ENCODE peak calls at places on chromosomes 3 and 15, in five cellular contexts. Z is HTR-8/SVneo; X is stimulated activated CD8-positive, alpha-beta memory T cell treated with anti-CD3 and anti-CD28 coated beads, Interleukin-2, amount 100 ng/mL, for 48 hours; K is activated T-helper 9 cell treated with anti-CD3 and anti-CD28 coated beads, Interleukin-2, amount 50 U/mL, for 16 hours; R is GM19239. Q is an unnamed sample.

GRCh38 chr3:112561085-112561692 is 573 bp downstream of the ATG3 start:
- DNase-seq in Z (peak), X (peak), K (peak), R (peak), Q (peak)

GRCh38 chr15:33201376-33202189 is 7.1 kb upstream of the FMN1 start:
- DNase-seq in Z (peak), X (peak), K (peak), R (peak), Q (peak)

GRCh38 chr3:37625051-37625450 is 236.6 kb upstream of the CTDSPL start:
- DNase-seq in Z (no peak), X (no peak), K (no peak), R (no peak), Q (no peak)

GRCh38 chr3:55203486-55204010 is 275.7 kb upstream of the LRTM1 start:
- DNase-seq in Z (no peak), X (no peak), K (no peak), R (no peak), Q (no peak)

GRCh38 chr3:99542771-99543518 is 95.4 kb upstream of the COL8A1 start:
- DNase-seq in Z (no peak), X (no peak), K (no peak), R (no peak), Q (no peak)

GRCh38 chr3:112604536-112604935 is 36.4 kb downstream of the CCDC80 start:
- DNase-seq in Z (peak), X (no peak), K (no peak), R (no peak), Q (no peak)

GRCh38 chr3:154122912-154123559 is 1.8 kb downstream of the ARHGEF26 start:
- DNase-seq in Z (no peak), X (no peak), K (no peak), R (no peak), Q (no peak)

GRCh38 chr15:41893422-41894250 is at the start of gene SPTBN5:
- DNase-seq in Z (no peak), X (no peak), K (no peak), R (no peak), Q (no peak)

GRCh38 chr3:113251817-113252216 is 40.5 kb downstream of the BOC start:
- DNase-seq in Z (no peak), X (no peak), K (no peak), R (no peak), Q (no peak)

GRCh38 chr3:15284121-15284889 is 48.1 kb downstream of the SH3BP5 start:
- DNase-seq in Z (no peak), X (no peak), K (no peak), R (no peak), Q (no peak)

GRCh38 chr3:38107911-38108648 is 28.8 kb downstream of the ACAA1 start:
- DNase-seq in Z (no peak), X (no peak), K (no peak), R (no peak), Q (no peak)

GRCh38 chr15:88711806-88712205 is 73.0 kb downstream of the ISG20 start:
- DNase-seq in Z (no peak), X (no peak), K (no peak), R (no peak), Q (no peak)

GRCh38 chr3:129890891-129891290 is 2.6 kb downstream of the TMCC1 start:
- DNase-seq in Z (no peak), X (no peak), K (no peak), R (no peak), Q (no peak)

GRCh38 chr3:23612296-23612891 is 193.4 kb upstream of the UBE2E1 start:
- DNase-seq in Z (peak), X (no peak), K (no peak), R (no peak), Q (no peak)

GRCh38 chr3:147383617-147384016 is 22.7 kb downstream of the ZIC4 start:
- DNase-seq in Z (no peak), X (no peak), K (no peak), R (no peak), Q (no peak)

GRCh38 chr15:24955549-24955929 is 752 bp downstream of the SNRPN start:
- DNase-seq in Z (no peak), X (no peak), K (peak), R (no peak), Q (peak)

GRCh38 chr3:187743195-187744141 is 1.8 kb downstream of the BCL6 start:
- DNase-seq in Z (no peak), X (no peak), K (peak), R (no peak), Q (peak)

GRCh38 chr15:78249131-78249530 is 14.8 kb upstream of the ACSBG1 start:
- DNase-seq in Z (no peak), X (no peak), K (no peak), R (no peak), Q (no peak)

GRCh38 chr3:72892081-72892763 is 4.4 kb downstream of the GXYLT2 start:
- DNase-seq in Z (no peak), X (no peak), K (no peak), R (no peak), Q (no peak)

GRCh38 chr15:70526221-70526973 is 237.0 kb downstream of the UACA start:
- DNase-seq in Z (peak), X (no peak), K (no peak), R (no peak), Q (peak)

GRCh38 chr3:105274958-105275357 is 91.8 kb upstream of the ALCAM start:
- DNase-seq in Z (peak), X (no peak), K (no peak), R (no peak), Q (no peak)

GRCh38 chr3:69288161-69288895 is 97.6 kb downstream of the FRMD4B start:
- DNase-seq in Z (no peak), X (peak), K (peak), R (no peak), Q (no peak)

GRCh38 chr15:96336045-96336642 is 5.6 kb downstream of the NR2F2 start:
- DNase-seq in Z (no peak), X (no peak), K (no peak), R (no peak), Q (no peak)

GRCh38 chr15:29844290-29844903 is 22.1 kb upstream of the TJP1 start:
- DNase-seq in Z (no peak), X (no peak), K (no peak), R (no peak), Q (no peak)

Q was measured in germinal center.